ENCODE peak calls at places on chromosomes 11 and 22, in five cellular contexts. One of them, this sample, is unnamed. For H3K4me1, the result is how much of the 10 kb centered on the place peaks cover.

GRCh38 chr22:25083414-25084166 is 116.1 kb upstream of the CRYBB3 start:
- DNase-seq in HCT116: no peak
- DNase-seq in colonic mucosa: no peak
- DNase-seq in body of pancreas: peak
- DNase-seq in pancreas: peak
- DNase-seq in this sample: no peak

GRCh38 chr22:24072361-24072760 is 61.3 kb downstream of the CABIN1 start:
- DNase-seq in HCT116: no peak
- DNase-seq in colonic mucosa: no peak
- DNase-seq in body of pancreas: no peak
- DNase-seq in pancreas: no peak
- DNase-seq in this sample: no peak

GRCh38 chr11:130653838-130654601 is 205.6 kb downstream of the ADAMTS15 start:
- DNase-seq in HCT116: no peak
- DNase-seq in colonic mucosa: peak
- DNase-seq in body of pancreas: peak
- DNase-seq in pancreas: peak
- DNase-seq in this sample: peak

GRCh38 chr11:14645985-14646900 is 2.6 kb downstream of the PDE3B start:
- DNase-seq in HCT116: no peak
- DNase-seq in colonic mucosa: no peak
- DNase-seq in body of pancreas: no peak
- DNase-seq in pancreas: no peak
- DNase-seq in this sample: peak

GRCh38 chr22:40401981-40402406 is 31.6 kb downstream of the SGSM3 start:
- DNase-seq in HCT116: no peak
- DNase-seq in colonic mucosa: no peak
- DNase-seq in body of pancreas: no peak
- DNase-seq in pancreas: no peak
- DNase-seq in this sample: no peak

GRCh38 chr11:111846640-111847039 is 24.7 kb downstream of the ALG9 start:
- DNase-seq in HCT116: no peak
- DNase-seq in colonic mucosa: no peak
- DNase-seq in body of pancreas: no peak
- DNase-seq in pancreas: no peak
- DNase-seq in this sample: no peak

GRCh38 chr11:103609117-103610066 is 427.0 kb upstream of the DDI1 start:
- DNase-seq in HCT116: peak
- DNase-seq in colonic mucosa: no peak
- DNase-seq in body of pancreas: no peak
- DNase-seq in pancreas: no peak
- DNase-seq in this sample: no peak

GRCh38 chr11:117796456-117797428 is at the start of gene DSCAML1:
- DNase-seq in HCT116: no peak
- DNase-seq in colonic mucosa: no peak
- DNase-seq in body of pancreas: peak
- DNase-seq in pancreas: no peak
- DNase-seq in this sample: no peak

GRCh38 chr11:11512090-11512489 is 109.7 kb downstream of the GALNT18 start:
- DNase-seq in HCT116: no peak
- DNase-seq in colonic mucosa: no peak
- DNase-seq in body of pancreas: no peak
- DNase-seq in pancreas: no peak
- DNase-seq in this sample: no peak

GRCh38 chr22:41286639-41287091 is 678 bp upstream of the RANGAP1 start:
- DNase-seq in HCT116: no peak
- DNase-seq in colonic mucosa: no peak
- DNase-seq in body of pancreas: no peak
- DNase-seq in pancreas: no peak
- DNase-seq in this sample: no peak

GRCh38 chr11:64741393-64742086 is 2.4 kb downstream of the RASGRP2 start:
- DNase-seq in HCT116: no peak
- DNase-seq in colonic mucosa: no peak
- DNase-seq in body of pancreas: no peak
- DNase-seq in pancreas: no peak
- DNase-seq in this sample: no peak

GRCh38 chr11:126624491-126624890 is 269.0 kb downstream of the ST3GAL4 start:
- DNase-seq in HCT116: no peak
- DNase-seq in colonic mucosa: no peak
- DNase-seq in body of pancreas: no peak
- DNase-seq in pancreas: no peak
- DNase-seq in this sample: no peak

GRCh38 chr22:19846620-19847344 is 7.9 kb downstream of the GNB1L start:
- DNase-seq in HCT116: no peak
- DNase-seq in colonic mucosa: no peak
- DNase-seq in body of pancreas: no peak
- DNase-seq in pancreas: no peak
- DNase-seq in this sample: no peak

GRCh38 chr11:121421149-121421906 is 30.8 kb upstream of the SORL1 start:
- DNase-seq in HCT116: no peak
- DNase-seq in colonic mucosa: no peak
- DNase-seq in body of pancreas: no peak
- DNase-seq in pancreas: no peak
- DNase-seq in this sample: no peak

GRCh38 chr11:1737080-1737757 is 13.2 kb downstream of the IFITM10 start:
- DNase-seq in HCT116: no peak
- DNase-seq in colonic mucosa: no peak
- DNase-seq in body of pancreas: no peak
- DNase-seq in pancreas: no peak
- DNase-seq in this sample: no peak

GRCh38 chr11:95305726-95306522 is 74.9 kb upstream of the SESN3 start:
- DNase-seq in HCT116: no peak
- DNase-seq in colonic mucosa: no peak
- DNase-seq in body of pancreas: no peak
- DNase-seq in pancreas: no peak
- DNase-seq in this sample: peak

GRCh38 chr11:102438311-102439062 is 14.1 kb downstream of the TMEM123 start:
- DNase-seq in HCT116: no peak
- DNase-seq in colonic mucosa: no peak
- DNase-seq in body of pancreas: peak
- DNase-seq in pancreas: no peak
- DNase-seq in this sample: no peak

GRCh38 chr11:18312012-18312411 is 9.9 kb downstream of the HPS5 start:
- DNase-seq in HCT116: no peak
- DNase-seq in colonic mucosa: no peak
- DNase-seq in body of pancreas: no peak
- DNase-seq in pancreas: no peak
- DNase-seq in this sample: no peak

GRCh38 chr22:20779813-20780148 is 5.9 kb downstream of the SERPIND1 start:
- DNase-seq in HCT116: no peak
- DNase-seq in colonic mucosa: no peak
- DNase-seq in body of pancreas: no peak
- DNase-seq in pancreas: no peak
- DNase-seq in this sample: no peak

GRCh38 chr11:115993613-115994012 is 489.4 kb upstream of the CADM1 start:
- DNase-seq in HCT116: no peak
- DNase-seq in colonic mucosa: no peak
- DNase-seq in body of pancreas: no peak
- DNase-seq in pancreas: no peak
- DNase-seq in this sample: no peak

GRCh38 chr11:9774109-9774508 is 110.2 kb downstream of the SWAP70 start:
- DNase-seq in HCT116: no peak
- DNase-seq in colonic mucosa: no peak
- DNase-seq in body of pancreas: no peak
- DNase-seq in pancreas: no peak
- DNase-seq in this sample: no peak

DNA sequence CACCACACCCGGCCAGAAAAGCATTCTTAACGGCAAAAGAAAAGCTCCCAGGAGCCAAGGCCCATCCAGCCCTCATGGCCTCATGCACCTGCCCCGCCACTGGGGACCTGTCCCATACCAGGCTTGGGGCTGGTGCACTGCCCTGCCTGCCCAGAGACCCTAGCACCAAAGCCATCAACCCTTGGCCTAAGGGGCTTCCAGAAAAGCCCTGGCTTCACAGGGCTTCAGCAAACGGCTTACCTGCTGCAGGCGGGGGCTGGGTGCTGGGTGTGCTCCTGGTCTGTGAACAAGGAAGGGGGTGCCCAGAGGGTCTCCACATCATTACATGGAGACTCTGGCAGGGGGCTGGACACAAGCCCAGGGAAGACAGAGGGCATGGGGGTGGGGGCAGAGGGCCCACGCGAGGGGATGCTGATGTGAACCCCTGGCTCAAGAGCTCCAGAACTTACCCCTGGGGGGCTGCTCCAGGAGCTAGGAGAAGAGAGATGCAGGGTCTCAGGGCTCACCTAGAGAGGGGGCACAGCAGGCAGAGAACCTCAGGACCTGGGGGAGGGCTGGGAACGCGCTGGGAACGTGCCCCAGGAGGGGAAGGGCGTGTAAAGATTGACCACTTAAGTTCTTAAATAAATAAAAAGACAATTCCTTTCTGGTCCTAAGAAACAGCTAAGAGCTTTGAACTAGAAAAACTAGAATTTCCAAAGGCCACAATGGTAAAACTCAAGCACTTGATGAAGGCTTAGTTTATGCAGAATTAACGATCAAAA is 89.3 kb downstream of the CELSR1 start:
- DNase-seq in HCT116: no peak
- DNase-seq in colonic mucosa: no peak
- DNase-seq in body of pancreas: no peak
- DNase-seq in pancreas: no peak
- DNase-seq in this sample: no peak
- H3K4me1 ChIP-seq in HCT116: under half
- H3K4me1 ChIP-seq in colonic mucosa: under half
- H3K4me1 ChIP-seq in body of pancreas: under half
- H3K4me1 ChIP-seq in pancreas: under half
- H3K4me1 ChIP-seq in this sample: under half

GRCh38 chr11:65919151-65920034 is at the start of gene DRAP1:
- DNase-seq in HCT116: peak
- DNase-seq in colonic mucosa: peak
- DNase-seq in body of pancreas: peak
- DNase-seq in pancreas: peak
- DNase-seq in this sample: peak
- H3K4me1 ChIP-seq in HCT116: half or more
- H3K4me1 ChIP-seq in colonic mucosa: under half
- H3K4me1 ChIP-seq in body of pancreas: under half
- H3K4me1 ChIP-seq in pancreas: under half
- H3K4me1 ChIP-seq in this sample: under half

GRCh38 chr11:66315498-66315885 is 1.4 kb downstream of the CD248 start:
- DNase-seq in HCT116: no peak
- DNase-seq in colonic mucosa: no peak
- DNase-seq in body of pancreas: no peak
- DNase-seq in pancreas: no peak
- DNase-seq in this sample: no peak

GRCh38 chr11:66317322-66317765 is 500 bp upstream of the CD248 start:
- DNase-seq in HCT116: no peak
- DNase-seq in colonic mucosa: no peak
- DNase-seq in body of pancreas: no peak
- DNase-seq in pancreas: no peak
- DNase-seq in this sample: no peak

GRCh38 chr11:66316849-66317251 is at the start of gene CD248:
- DNase-seq in HCT116: no peak
- DNase-seq in colonic mucosa: peak
- DNase-seq in body of pancreas: peak
- DNase-seq in pancreas: no peak
- DNase-seq in this sample: no peak

GRCh38 chr11:66314561-66315497 is 2.0 kb downstream of the CD248 start:
- DNase-seq in HCT116: no peak
- DNase-seq in colonic mucosa: no peak
- DNase-seq in body of pancreas: no peak
- DNase-seq in pancreas: no peak
- DNase-seq in this sample: no peak

GRCh38 chr11:66315921-66316811 is 678 bp downstream of the CD248 start:
- DNase-seq in HCT116: no peak
- DNase-seq in colonic mucosa: no peak
- DNase-seq in body of pancreas: no peak
- DNase-seq in pancreas: no peak
- DNase-seq in this sample: no peak
- H3K4me1 ChIP-seq in HCT116: under half
- H3K4me1 ChIP-seq in colonic mucosa: under half
- H3K4me1 ChIP-seq in body of pancreas: under half
- H3K4me1 ChIP-seq in pancreas: under half
- H3K4me1 ChIP-seq in this sample: under half

GRCh38 chr11:69297926-69298777 is 4.2 kb downstream of the MYEOV start:
- DNase-seq in HCT116: peak
- DNase-seq in colonic mucosa: peak
- DNase-seq in body of pancreas: peak
- DNase-seq in pancreas: peak
- DNase-seq in this sample: peak

GRCh38 chr11:69298778-69299461 is 5.0 kb downstream of the MYEOV start:
- DNase-seq in HCT116: no peak
- DNase-seq in colonic mucosa: no peak
- DNase-seq in body of pancreas: no peak
- DNase-seq in pancreas: no peak
- DNase-seq in this sample: no peak

GRCh38 chr11:69301033-69301490 is 7.1 kb downstream of the MYEOV start:
- DNase-seq in HCT116: no peak
- DNase-seq in colonic mucosa: no peak
- DNase-seq in body of pancreas: no peak
- DNase-seq in pancreas: no peak
- DNase-seq in this sample: no peak

GRCh38 chr11:69300124-69301032 is 6.4 kb downstream of the MYEOV start:
- DNase-seq in HCT116: no peak
- DNase-seq in colonic mucosa: no peak
- DNase-seq in body of pancreas: no peak
- DNase-seq in pancreas: no peak
- DNase-seq in this sample: no peak

GRCh38 chr11:69299572-69299971 is 5.6 kb downstream of the MYEOV start:
- DNase-seq in HCT116: no peak
- DNase-seq in colonic mucosa: no peak
- DNase-seq in body of pancreas: no peak
- DNase-seq in pancreas: no peak
- DNase-seq in this sample: no peak
- H3K4me1 ChIP-seq in HCT116: half or more
- H3K4me1 ChIP-seq in colonic mucosa: under half
- H3K4me1 ChIP-seq in body of pancreas: under half
- H3K4me1 ChIP-seq in pancreas: under half
- H3K4me1 ChIP-seq in this sample: under half

This sample was measured in small intestine.